ENCODE peak calls at places on chromosomes 13 and 19, in five cellular contexts. One of them, this sample, is unnamed.

GRCh38 chr13:100887729-100888151 is 213.1 kb upstream of the TMTC4 start:
- DNase-seq in activated B cell treated with CpG ODN at 0.5 μM for 24 hours: no peak
- DNase-seq in AG09309: peak; percentile 41
- DNase-seq in activated CD4-positive, alpha-beta memory T cell treated with anti-CD3 and anti-CD28 coated beads, Interleukin-2, amount 10 ng/mL, durations not matched to agents 7 days and 5 days: no peak
- DNase-seq in GM13976: no peak
- DNase-seq in this sample: no peak

GRCh38 chr13:72698164-72698563 is 29.3 kb downstream of the MZT1 start:
- DNase-seq in AG09309: no peak
- DNase-seq in GM13976: no peak
- DNase-seq in activated B cell treated with CpG ODN at 0.5 μM for 24 hours: no peak
- DNase-seq in activated CD4-positive, alpha-beta memory T cell treated with anti-CD3 and anti-CD28 coated beads, Interleukin-2, amount 10 ng/mL, durations not matched to agents 7 days and 5 days: no peak
- DNase-seq in this sample: no peak

GRCh38 chr13:30158774-30159445 is 148.4 kb downstream of the KATNAL1 start:
- DNase-seq in activated B cell treated with CpG ODN at 0.5 μM for 24 hours: no peak
- DNase-seq in GM13976: peak; percentile 37
- DNase-seq in activated CD4-positive, alpha-beta memory T cell treated with anti-CD3 and anti-CD28 coated beads, Interleukin-2, amount 10 ng/mL, durations not matched to agents 7 days and 5 days: peak; percentile 36
- DNase-seq in AG09309: peak; percentile 76
- DNase-seq in this sample: peak; percentile 49

GRCh38 chr19:47241919-47242644 is 11.1 kb upstream of the BBC3 start:
- DNase-seq in GM13976: peak; percentile 12
- DNase-seq in activated CD4-positive, alpha-beta memory T cell treated with anti-CD3 and anti-CD28 coated beads, Interleukin-2, amount 10 ng/mL, durations not matched to agents 7 days and 5 days: no peak
- DNase-seq in activated B cell treated with CpG ODN at 0.5 μM for 24 hours: no peak
- DNase-seq in AG09309: no peak
- DNase-seq in this sample: no peak

GRCh38 chr19:8610041-8610927 is at the start of gene ADAMTS10:
- DNase-seq in activated CD4-positive, alpha-beta memory T cell treated with anti-CD3 and anti-CD28 coated beads, Interleukin-2, amount 10 ng/mL, durations not matched to agents 7 days and 5 days: no peak
- DNase-seq in GM13976: peak; percentile 69
- DNase-seq in AG09309: no peak
- DNase-seq in activated B cell treated with CpG ODN at 0.5 μM for 24 hours: peak; percentile 18
- DNase-seq in this sample: peak; percentile 19

GRCh38 chr13:112956516-112957294 is 12.3 kb upstream of the MCF2L start:
- DNase-seq in activated B cell treated with CpG ODN at 0.5 μM for 24 hours: no peak
- DNase-seq in AG09309: no peak
- DNase-seq in activated CD4-positive, alpha-beta memory T cell treated with anti-CD3 and anti-CD28 coated beads, Interleukin-2, amount 10 ng/mL, durations not matched to agents 7 days and 5 days: no peak
- DNase-seq in GM13976: no peak
- DNase-seq in this sample: no peak

GRCh38 chr13:30463820-30464495 is 1.8 kb downstream of the HMGB1 start:
- DNase-seq in activated B cell treated with CpG ODN at 0.5 μM for 24 hours: no peak
- DNase-seq in activated CD4-positive, alpha-beta memory T cell treated with anti-CD3 and anti-CD28 coated beads, Interleukin-2, amount 10 ng/mL, durations not matched to agents 7 days and 5 days: peak; percentile 86
- DNase-seq in GM13976: peak; percentile 53
- DNase-seq in AG09309: no peak
- DNase-seq in this sample: peak; percentile 52

GRCh38 chr19:40539070-40539469 is 37.6 kb upstream of the SHKBP1 start:
- DNase-seq in GM13976: no peak
- DNase-seq in activated CD4-positive, alpha-beta memory T cell treated with anti-CD3 and anti-CD28 coated beads, Interleukin-2, amount 10 ng/mL, durations not matched to agents 7 days and 5 days: no peak
- DNase-seq in activated B cell treated with CpG ODN at 0.5 μM for 24 hours: no peak
- DNase-seq in AG09309: no peak
- DNase-seq in this sample: no peak

GRCh38 chr19:38317104-38317612 is 1.4 kb upstream of the YIF1B start:
- DNase-seq in activated CD4-positive, alpha-beta memory T cell treated with anti-CD3 and anti-CD28 coated beads, Interleukin-2, amount 10 ng/mL, durations not matched to agents 7 days and 5 days: peak; percentile 59
- DNase-seq in GM13976: no peak
- DNase-seq in AG09309: no peak
- DNase-seq in activated B cell treated with CpG ODN at 0.5 μM for 24 hours: no peak
- DNase-seq in this sample: no peak

GRCh38 chr13:60329221-60329983 is 67.6 kb upstream of the TDRD3 start:
- DNase-seq in activated B cell treated with CpG ODN at 0.5 μM for 24 hours: no peak
- DNase-seq in AG09309: no peak
- DNase-seq in GM13976: peak; percentile 48
- DNase-seq in activated CD4-positive, alpha-beta memory T cell treated with anti-CD3 and anti-CD28 coated beads, Interleukin-2, amount 10 ng/mL, durations not matched to agents 7 days and 5 days: peak; percentile 25
- DNase-seq in this sample: peak; percentile 62

This sample was measured in T47D.